ENCODE peak calls at places on chromosomes 5 and 9, in six cellular contexts. One of them, this sample, is unnamed.

GRCh38 chr5:181204561-181205401 is at the start of gene TRIM7:
- DNase-seq in stimulated activated CD8-positive, alpha-beta memory T cell treated with anti-CD3 and anti-CD28 coated beads, Interleukin-12 subunit alpha, Interleukin-12 subunit beta, amount 100 ng/mL, for 1 hour: no peak
- DNase-seq in colonic mucosa: peak
- DNase-seq in PC-9: no peak
- DNase-seq in stomach: peak
- DNase-seq in RPMI8226: peak
- DNase-seq in this sample: no peak

GRCh38 chr5:27083763-27084420 is 45.5 kb upstream of the CDH9 start:
- DNase-seq in PC-9: no peak
- DNase-seq in stomach: no peak
- DNase-seq in RPMI8226: no peak
- DNase-seq in colonic mucosa: no peak
- DNase-seq in stimulated activated CD8-positive, alpha-beta memory T cell treated with anti-CD3 and anti-CD28 coated beads, Interleukin-12 subunit alpha, Interleukin-12 subunit beta, amount 100 ng/mL, for 1 hour: no peak
- DNase-seq in this sample: no peak

GRCh38 chr5:33891731-33892418 is at the start of gene ADAMTS12:
- DNase-seq in stomach: no peak
- DNase-seq in PC-9: peak
- DNase-seq in RPMI8226: no peak
- DNase-seq in stimulated activated CD8-positive, alpha-beta memory T cell treated with anti-CD3 and anti-CD28 coated beads, Interleukin-12 subunit alpha, Interleukin-12 subunit beta, amount 100 ng/mL, for 1 hour: no peak
- DNase-seq in colonic mucosa: peak
- DNase-seq in this sample: no peak

GRCh38 chr5:6328173-6328572 is 50.2 kb downstream of the MED10 start:
- DNase-seq in PC-9: peak
- DNase-seq in colonic mucosa: no peak
- DNase-seq in stimulated activated CD8-positive, alpha-beta memory T cell treated with anti-CD3 and anti-CD28 coated beads, Interleukin-12 subunit alpha, Interleukin-12 subunit beta, amount 100 ng/mL, for 1 hour: no peak
- DNase-seq in RPMI8226: peak
- DNase-seq in stomach: no peak
- DNase-seq in this sample: no peak

GRCh38 chr5:128838631-128839030 is 126.7 kb upstream of the SLC27A6 start:
- DNase-seq in RPMI8226: no peak
- DNase-seq in PC-9: no peak
- DNase-seq in stomach: no peak
- DNase-seq in colonic mucosa: no peak
- DNase-seq in stimulated activated CD8-positive, alpha-beta memory T cell treated with anti-CD3 and anti-CD28 coated beads, Interleukin-12 subunit alpha, Interleukin-12 subunit beta, amount 100 ng/mL, for 1 hour: no peak
- DNase-seq in this sample: no peak

GRCh38 chr5:57834829-57835554 is 352.4 kb upstream of the ACTBL2 start:
- DNase-seq in stomach: no peak
- DNase-seq in PC-9: no peak
- DNase-seq in stimulated activated CD8-positive, alpha-beta memory T cell treated with anti-CD3 and anti-CD28 coated beads, Interleukin-12 subunit alpha, Interleukin-12 subunit beta, amount 100 ng/mL, for 1 hour: no peak
- DNase-seq in colonic mucosa: no peak
- DNase-seq in RPMI8226: no peak
- DNase-seq in this sample: no peak

GRCh38 chr9:99138424-99139284 is 33.7 kb downstream of the TGFBR1 start:
- DNase-seq in stimulated activated CD8-positive, alpha-beta memory T cell treated with anti-CD3 and anti-CD28 coated beads, Interleukin-12 subunit alpha, Interleukin-12 subunit beta, amount 100 ng/mL, for 1 hour: no peak
- DNase-seq in PC-9: no peak
- DNase-seq in colonic mucosa: no peak
- DNase-seq in RPMI8226: no peak
- DNase-seq in stomach: no peak
- DNase-seq in this sample: no peak

GRCh38 chr9:71349218-71349617 is 227.8 kb upstream of the TRPM3 start:
- DNase-seq in stomach: no peak
- DNase-seq in colonic mucosa: no peak
- DNase-seq in stimulated activated CD8-positive, alpha-beta memory T cell treated with anti-CD3 and anti-CD28 coated beads, Interleukin-12 subunit alpha, Interleukin-12 subunit beta, amount 100 ng/mL, for 1 hour: no peak
- DNase-seq in RPMI8226: no peak
- DNase-seq in PC-9: no peak
- DNase-seq in this sample: no peak

GRCh38 chr5:176587398-176587797 is 22.6 kb downstream of the GPRIN1 start:
- DNase-seq in PC-9: no peak
- DNase-seq in stomach: no peak
- DNase-seq in RPMI8226: no peak
- DNase-seq in colonic mucosa: no peak
- DNase-seq in stimulated activated CD8-positive, alpha-beta memory T cell treated with anti-CD3 and anti-CD28 coated beads, Interleukin-12 subunit alpha, Interleukin-12 subunit beta, amount 100 ng/mL, for 1 hour: no peak
- DNase-seq in this sample: no peak

GRCh38 chr5:109411627-109412026 is 1.9 kb upstream of the PJA2 start:
- DNase-seq in RPMI8226: no peak
- DNase-seq in colonic mucosa: no peak
- DNase-seq in stimulated activated CD8-positive, alpha-beta memory T cell treated with anti-CD3 and anti-CD28 coated beads, Interleukin-12 subunit alpha, Interleukin-12 subunit beta, amount 100 ng/mL, for 1 hour: no peak
- DNase-seq in PC-9: peak
- DNase-seq in stomach: no peak
- DNase-seq in this sample: no peak

GRCh38 chr9:113886471-113886870 is 10.4 kb downstream of the ZNF618 start:
- DNase-seq in PC-9: no peak
- DNase-seq in stimulated activated CD8-positive, alpha-beta memory T cell treated with anti-CD3 and anti-CD28 coated beads, Interleukin-12 subunit alpha, Interleukin-12 subunit beta, amount 100 ng/mL, for 1 hour: no peak
- DNase-seq in stomach: no peak
- DNase-seq in RPMI8226: peak
- DNase-seq in colonic mucosa: no peak
- DNase-seq in this sample: no peak

GRCh38 chr5:111834926-111835599 is 78.1 kb upstream of the NREP start:
- DNase-seq in RPMI8226: no peak
- DNase-seq in stimulated activated CD8-positive, alpha-beta memory T cell treated with anti-CD3 and anti-CD28 coated beads, Interleukin-12 subunit alpha, Interleukin-12 subunit beta, amount 100 ng/mL, for 1 hour: no peak
- DNase-seq in colonic mucosa: no peak
- DNase-seq in stomach: no peak
- DNase-seq in PC-9: no peak
- DNase-seq in this sample: no peak

GRCh38 chr9:35684921-35685320 is 4.8 kb downstream of the TPM2 start:
- DNase-seq in stimulated activated CD8-positive, alpha-beta memory T cell treated with anti-CD3 and anti-CD28 coated beads, Interleukin-12 subunit alpha, Interleukin-12 subunit beta, amount 100 ng/mL, for 1 hour: no peak
- DNase-seq in PC-9: no peak
- DNase-seq in stomach: no peak
- DNase-seq in colonic mucosa: no peak
- DNase-seq in RPMI8226: no peak
- DNase-seq in this sample: no peak

GRCh38 chr5:146345240-146345577 is 6.6 kb downstream of the POU4F3 start:
- DNase-seq in stimulated activated CD8-positive, alpha-beta memory T cell treated with anti-CD3 and anti-CD28 coated beads, Interleukin-12 subunit alpha, Interleukin-12 subunit beta, amount 100 ng/mL, for 1 hour: no peak
- DNase-seq in stomach: no peak
- DNase-seq in PC-9: no peak
- DNase-seq in colonic mucosa: no peak
- DNase-seq in RPMI8226: no peak
- DNase-seq in this sample: no peak

GRCh38 chr5:132428811-132429440 is 59.4 kb downstream of the SLC22A5 start:
- DNase-seq in colonic mucosa: no peak
- DNase-seq in PC-9: peak
- DNase-seq in stimulated activated CD8-positive, alpha-beta memory T cell treated with anti-CD3 and anti-CD28 coated beads, Interleukin-12 subunit alpha, Interleukin-12 subunit beta, amount 100 ng/mL, for 1 hour: no peak
- DNase-seq in RPMI8226: no peak
- DNase-seq in stomach: no peak
- DNase-seq in this sample: no peak

GRCh38 chr5:164370841-164371240 is 865.4 kb downstream of the MAT2B start:
- DNase-seq in colonic mucosa: no peak
- DNase-seq in stomach: no peak
- DNase-seq in RPMI8226: no peak
- DNase-seq in stimulated activated CD8-positive, alpha-beta memory T cell treated with anti-CD3 and anti-CD28 coated beads, Interleukin-12 subunit alpha, Interleukin-12 subunit beta, amount 100 ng/mL, for 1 hour: no peak
- DNase-seq in PC-9: peak
- DNase-seq in this sample: no peak

GRCh38 chr9:551986-552930 is 289.2 kb upstream of the DMRT1 start:
- DNase-seq in RPMI8226: no peak
- DNase-seq in stimulated activated CD8-positive, alpha-beta memory T cell treated with anti-CD3 and anti-CD28 coated beads, Interleukin-12 subunit alpha, Interleukin-12 subunit beta, amount 100 ng/mL, for 1 hour: no peak
- DNase-seq in stomach: no peak
- DNase-seq in PC-9: no peak
- DNase-seq in colonic mucosa: no peak
- DNase-seq in this sample: no peak

GRCh38 chr5:172150514-172151425 is 37.3 kb downstream of the STK10 start:
- DNase-seq in PC-9: no peak
- DNase-seq in stomach: peak
- DNase-seq in RPMI8226: no peak
- DNase-seq in colonic mucosa: no peak
- DNase-seq in stimulated activated CD8-positive, alpha-beta memory T cell treated with anti-CD3 and anti-CD28 coated beads, Interleukin-12 subunit alpha, Interleukin-12 subunit beta, amount 100 ng/mL, for 1 hour: no peak
- DNase-seq in this sample: no peak

GRCh38 chr5:16410338-16410737 is 55.3 kb downstream of the ZNF622 start:
- DNase-seq in RPMI8226: no peak
- DNase-seq in stomach: no peak
- DNase-seq in stimulated activated CD8-positive, alpha-beta memory T cell treated with anti-CD3 and anti-CD28 coated beads, Interleukin-12 subunit alpha, Interleukin-12 subunit beta, amount 100 ng/mL, for 1 hour: no peak
- DNase-seq in colonic mucosa: peak
- DNase-seq in PC-9: peak
- DNase-seq in this sample: peak

GRCh38 chr9:116491219-116491618 is 195.9 kb upstream of the TRIM32 start:
- DNase-seq in colonic mucosa: no peak
- DNase-seq in RPMI8226: no peak
- DNase-seq in PC-9: no peak
- DNase-seq in stimulated activated CD8-positive, alpha-beta memory T cell treated with anti-CD3 and anti-CD28 coated beads, Interleukin-12 subunit alpha, Interleukin-12 subunit beta, amount 100 ng/mL, for 1 hour: no peak
- DNase-seq in stomach: no peak
- DNase-seq in this sample: no peak

GRCh38 chr9:12753931-12754330 is 20.9 kb upstream of the LURAP1L start:
- DNase-seq in PC-9: no peak
- DNase-seq in stomach: no peak
- DNase-seq in stimulated activated CD8-positive, alpha-beta memory T cell treated with anti-CD3 and anti-CD28 coated beads, Interleukin-12 subunit alpha, Interleukin-12 subunit beta, amount 100 ng/mL, for 1 hour: no peak
- DNase-seq in colonic mucosa: no peak
- DNase-seq in RPMI8226: no peak
- DNase-seq in this sample: no peak

GRCh38 chr5:158483202-158483870 is 616.4 kb downstream of the EBF1 start:
- DNase-seq in stimulated activated CD8-positive, alpha-beta memory T cell treated with anti-CD3 and anti-CD28 coated beads, Interleukin-12 subunit alpha, Interleukin-12 subunit beta, amount 100 ng/mL, for 1 hour: no peak
- DNase-seq in stomach: no peak
- DNase-seq in colonic mucosa: no peak
- DNase-seq in RPMI8226: no peak
- DNase-seq in PC-9: no peak
- DNase-seq in this sample: no peak